ENCODE peak calls at places on chromosomes 6 and 20, in seven cellular contexts. One of them, this sample, is unnamed. For H3K4me1, the result is how much of the 10 kb centered on the place peaks cover.

GRCh38 chr6:148776321-148776966 is 29.6 kb downstream of the UST start:
- DNase-seq in IMR-90: peak
- DNase-seq in iPS DF 6.9: no peak
- DNase-seq in upper lobe of right lung: no peak
- DNase-seq in cardiac muscle cell: no peak
- DNase-seq in tibial artery: no peak
- DNase-seq in stomach: no peak
- DNase-seq in this sample: no peak

GRCh38 chr20:18986895-18987580 is 173.5 kb downstream of the SCP2D1 start:
- DNase-seq in iPS DF 6.9: no peak
- DNase-seq in IMR-90: no peak
- DNase-seq in cardiac muscle cell: no peak
- DNase-seq in tibial artery: no peak
- DNase-seq in upper lobe of right lung: no peak
- DNase-seq in stomach: no peak
- DNase-seq in this sample: no peak

GRCh38 chr6:137223370-137224131 is 4.4 kb upstream of the IFNGR1 start:
- DNase-seq in stomach: peak
- DNase-seq in cardiac muscle cell: no peak
- DNase-seq in tibial artery: peak
- DNase-seq in upper lobe of right lung: no peak
- DNase-seq in iPS DF 6.9: no peak
- DNase-seq in IMR-90: peak
- DNase-seq in this sample: no peak

GRCh38 chr20:6388666-6389197 is 265.9 kb upstream of the FERMT1 start:
- DNase-seq in stomach: no peak
- DNase-seq in cardiac muscle cell: no peak
- DNase-seq in IMR-90: no peak
- DNase-seq in iPS DF 6.9: no peak
- DNase-seq in upper lobe of right lung: no peak
- DNase-seq in tibial artery: no peak
- DNase-seq in this sample: no peak

GRCh38 chr6:111857674-111858337 is 15.4 kb downstream of the FYN start:
- DNase-seq in tibial artery: no peak
- DNase-seq in stomach: no peak
- DNase-seq in IMR-90: no peak
- DNase-seq in cardiac muscle cell: no peak
- DNase-seq in iPS DF 6.9: no peak
- DNase-seq in upper lobe of right lung: no peak
- DNase-seq in this sample: no peak

GRCh38 chr20:42639140-42639539 is 550.6 kb downstream of the PTPRT start:
- DNase-seq in iPS DF 6.9: no peak
- DNase-seq in stomach: no peak
- DNase-seq in tibial artery: no peak
- DNase-seq in cardiac muscle cell: no peak
- DNase-seq in upper lobe of right lung: no peak
- DNase-seq in IMR-90: no peak
- DNase-seq in this sample: no peak

GRCh38 chr6:102766946-102767345 is 1373.4 kb downstream of the GRIK2 start:
- DNase-seq in iPS DF 6.9: no peak
- DNase-seq in IMR-90: peak
- DNase-seq in upper lobe of right lung: no peak
- DNase-seq in cardiac muscle cell: no peak
- DNase-seq in tibial artery: no peak
- DNase-seq in stomach: no peak
- DNase-seq in this sample: no peak

GRCh38 chr20:23296841-23297701 is 53.5 kb upstream of the NXT1 start:
- DNase-seq in stomach: no peak
- DNase-seq in IMR-90: no peak
- DNase-seq in cardiac muscle cell: no peak
- DNase-seq in tibial artery: no peak
- DNase-seq in upper lobe of right lung: peak
- DNase-seq in iPS DF 6.9: no peak
- DNase-seq in this sample: peak

GRCh38 chr6:169473663-169474062 is 220.0 kb upstream of the THBS2 start:
- DNase-seq in cardiac muscle cell: no peak
- DNase-seq in tibial artery: no peak
- DNase-seq in iPS DF 6.9: no peak
- DNase-seq in upper lobe of right lung: no peak
- DNase-seq in IMR-90: no peak
- DNase-seq in stomach: no peak
- DNase-seq in this sample: no peak

GRCh38 chr6:168333471-168333870 is 13.9 kb upstream of the DACT2 start:
- DNase-seq in upper lobe of right lung: no peak
- DNase-seq in iPS DF 6.9: no peak
- DNase-seq in cardiac muscle cell: no peak
- DNase-seq in IMR-90: no peak
- DNase-seq in tibial artery: no peak
- DNase-seq in stomach: no peak
- DNase-seq in this sample: no peak

GRCh38 chr6:44011350-44011925 is 115.8 kb downstream of the MRPL14 start:
- DNase-seq in stomach: no peak
- DNase-seq in upper lobe of right lung: no peak
- DNase-seq in cardiac muscle cell: no peak
- DNase-seq in IMR-90: no peak
- DNase-seq in tibial artery: no peak
- DNase-seq in iPS DF 6.9: no peak
- DNase-seq in this sample: no peak

GRCh38 chr6:111789593-111789992 is 83.7 kb downstream of the FYN start:
- DNase-seq in upper lobe of right lung: no peak
- DNase-seq in cardiac muscle cell: no peak
- DNase-seq in stomach: no peak
- DNase-seq in iPS DF 6.9: no peak
- DNase-seq in IMR-90: peak
- DNase-seq in tibial artery: no peak
- DNase-seq in this sample: peak

GRCh38 chr6:104995989-104996617 is 39.2 kb downstream of the LIN28B start:
- DNase-seq in tibial artery: no peak
- DNase-seq in IMR-90: peak
- DNase-seq in iPS DF 6.9: no peak
- DNase-seq in upper lobe of right lung: no peak
- DNase-seq in stomach: no peak
- DNase-seq in cardiac muscle cell: peak
- DNase-seq in this sample: no peak

GRCh38 chr6:130547723-130548122 is 181.9 kb downstream of the TMEM200A start:
- DNase-seq in upper lobe of right lung: no peak
- DNase-seq in IMR-90: no peak
- DNase-seq in iPS DF 6.9: no peak
- DNase-seq in stomach: no peak
- DNase-seq in tibial artery: no peak
- DNase-seq in cardiac muscle cell: no peak
- DNase-seq in this sample: peak

GRCh38 chr20:50759678-50760077 is 28.3 kb downstream of the PARD6B start:
- DNase-seq in stomach: no peak
- DNase-seq in tibial artery: no peak
- DNase-seq in iPS DF 6.9: no peak
- DNase-seq in IMR-90: no peak
- DNase-seq in upper lobe of right lung: no peak
- DNase-seq in cardiac muscle cell: no peak
- DNase-seq in this sample: no peak

GRCh38 chr6:1321715-1322114 is 9.8 kb downstream of the FOXQ1 start:
- DNase-seq in cardiac muscle cell: no peak
- DNase-seq in tibial artery: no peak
- DNase-seq in iPS DF 6.9: no peak
- DNase-seq in upper lobe of right lung: no peak
- DNase-seq in stomach: no peak
- DNase-seq in IMR-90: peak
- DNase-seq in this sample: no peak

GRCh38 chr6:96542702-96543101 is 20.2 kb upstream of the FHL5 start:
- DNase-seq in tibial artery: no peak
- DNase-seq in upper lobe of right lung: no peak
- DNase-seq in cardiac muscle cell: no peak
- DNase-seq in iPS DF 6.9: no peak
- DNase-seq in IMR-90: no peak
- DNase-seq in stomach: no peak
- DNase-seq in this sample: peak

GRCh38 chr6:82870582-82871172 is 195.0 kb downstream of the UBE3D start:
- DNase-seq in iPS DF 6.9: no peak
- DNase-seq in tibial artery: no peak
- DNase-seq in IMR-90: no peak
- DNase-seq in cardiac muscle cell: no peak
- DNase-seq in upper lobe of right lung: no peak
- DNase-seq in stomach: no peak
- DNase-seq in this sample: no peak

GRCh38 chr6:139641412-139641811 is 267.0 kb upstream of the CITED2 start:
- DNase-seq in stomach: no peak
- DNase-seq in IMR-90: no peak
- DNase-seq in tibial artery: no peak
- DNase-seq in iPS DF 6.9: no peak
- DNase-seq in upper lobe of right lung: no peak
- DNase-seq in cardiac muscle cell: no peak
- DNase-seq in this sample: no peak

GRCh38 chr6:39280247-39280731 is 33.9 kb downstream of the KCNK17 start:
- DNase-seq in upper lobe of right lung: peak
- DNase-seq in iPS DF 6.9: no peak
- DNase-seq in tibial artery: no peak
- DNase-seq in stomach: peak
- DNase-seq in IMR-90: no peak
- DNase-seq in cardiac muscle cell: no peak
- DNase-seq in this sample: no peak

GRCh38 chr6:116220172-116220571 is 33.7 kb downstream of the TSPYL4 start:
- DNase-seq in iPS DF 6.9: no peak
- DNase-seq in upper lobe of right lung: no peak
- DNase-seq in IMR-90: peak
- DNase-seq in stomach: no peak
- DNase-seq in cardiac muscle cell: no peak
- DNase-seq in tibial artery: no peak
- DNase-seq in this sample: peak

GRCh38 chr6:30900863-30901417 is 7.1 kb upstream of the GTF2H4 start:
- DNase-seq in cardiac muscle cell: no peak
- DNase-seq in tibial artery: no peak
- DNase-seq in iPS DF 6.9: no peak
- DNase-seq in IMR-90: no peak
- DNase-seq in stomach: no peak
- DNase-seq in upper lobe of right lung: no peak
- DNase-seq in this sample: no peak

DNA sequence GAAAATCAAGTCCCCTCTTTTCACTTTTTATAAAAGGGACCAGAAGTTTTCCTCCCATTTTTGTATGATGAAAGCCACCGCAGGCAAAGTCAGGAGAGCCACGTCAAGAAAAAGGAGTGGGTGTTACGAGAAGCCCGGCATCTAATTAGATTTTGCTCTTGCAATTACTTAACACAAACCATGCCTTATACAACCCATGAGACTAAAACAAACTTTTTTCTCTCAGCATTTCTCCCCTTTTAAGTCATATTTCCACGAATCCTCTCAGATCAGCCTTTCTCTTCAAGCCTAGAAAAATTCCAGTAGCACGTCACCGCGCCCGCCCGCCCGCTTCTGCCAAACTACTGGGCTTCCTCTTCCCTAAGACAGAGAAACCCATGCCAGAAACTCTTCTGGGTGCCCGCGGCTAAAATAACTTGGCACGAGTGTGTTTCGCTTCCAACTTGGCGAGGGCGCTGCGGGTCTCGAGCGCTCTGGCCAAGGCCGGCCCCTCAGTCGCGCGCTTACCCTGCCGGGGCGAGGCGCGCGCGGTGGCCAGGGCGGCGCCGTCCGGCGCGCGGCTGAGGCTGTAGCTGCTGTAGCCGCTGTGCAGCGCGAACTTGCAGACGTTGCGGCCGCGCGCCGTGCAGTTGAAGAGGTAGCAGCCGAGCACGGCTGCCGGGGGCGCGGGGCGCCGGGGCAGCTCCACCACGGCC is 1.1 kb downstream of the LRP11 start:
- DNase-seq in iPS DF 6.9: no peak
- DNase-seq in stomach: peak
- DNase-seq in cardiac muscle cell: peak
- DNase-seq in upper lobe of right lung: peak
- DNase-seq in IMR-90: peak
- DNase-seq in tibial artery: peak
- DNase-seq in this sample: peak
- H3K4me1 ChIP-seq in iPS DF 6.9: under half
- H3K4me1 ChIP-seq in stomach: half or more
- H3K4me1 ChIP-seq in cardiac muscle cell: under half
- H3K4me1 ChIP-seq in upper lobe of right lung: under half
- H3K4me1 ChIP-seq in IMR-90: under half
- H3K4me1 ChIP-seq in tibial artery: under half
- H3K4me1 ChIP-seq in this sample: under half

DNA sequence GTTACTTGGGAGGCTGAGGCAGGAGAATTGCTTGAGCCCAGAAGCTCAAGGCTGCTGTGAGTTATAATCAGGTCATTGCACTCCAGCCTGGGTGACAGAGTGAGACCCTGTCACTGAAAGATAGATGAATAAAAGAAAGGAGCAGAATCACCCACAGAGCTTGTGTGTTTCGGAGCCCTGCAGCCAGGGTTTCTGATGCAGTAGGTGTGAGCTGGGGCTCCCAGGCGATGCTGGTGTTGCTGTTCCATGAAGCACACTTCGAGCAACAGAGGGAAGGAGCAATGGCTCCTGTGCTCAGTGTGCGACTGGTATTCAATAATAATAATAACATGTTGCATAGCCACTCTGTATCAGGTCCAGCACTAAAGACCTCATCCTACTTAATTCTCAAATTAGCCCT is 197.5 kb upstream of the CST7 start:
- DNase-seq in cardiac muscle cell: no peak
- DNase-seq in iPS DF 6.9: no peak
- DNase-seq in tibial artery: peak
- DNase-seq in stomach: no peak
- DNase-seq in IMR-90: no peak
- DNase-seq in upper lobe of right lung: no peak
- DNase-seq in this sample: no peak
- H3K4me1 ChIP-seq in cardiac muscle cell: under half
- H3K4me1 ChIP-seq in iPS DF 6.9: under half
- H3K4me1 ChIP-seq in tibial artery: under half
- H3K4me1 ChIP-seq in stomach: under half
- H3K4me1 ChIP-seq in IMR-90: under half
- H3K4me1 ChIP-seq in upper lobe of right lung: under half
- H3K4me1 ChIP-seq in this sample: under half

DNA sequence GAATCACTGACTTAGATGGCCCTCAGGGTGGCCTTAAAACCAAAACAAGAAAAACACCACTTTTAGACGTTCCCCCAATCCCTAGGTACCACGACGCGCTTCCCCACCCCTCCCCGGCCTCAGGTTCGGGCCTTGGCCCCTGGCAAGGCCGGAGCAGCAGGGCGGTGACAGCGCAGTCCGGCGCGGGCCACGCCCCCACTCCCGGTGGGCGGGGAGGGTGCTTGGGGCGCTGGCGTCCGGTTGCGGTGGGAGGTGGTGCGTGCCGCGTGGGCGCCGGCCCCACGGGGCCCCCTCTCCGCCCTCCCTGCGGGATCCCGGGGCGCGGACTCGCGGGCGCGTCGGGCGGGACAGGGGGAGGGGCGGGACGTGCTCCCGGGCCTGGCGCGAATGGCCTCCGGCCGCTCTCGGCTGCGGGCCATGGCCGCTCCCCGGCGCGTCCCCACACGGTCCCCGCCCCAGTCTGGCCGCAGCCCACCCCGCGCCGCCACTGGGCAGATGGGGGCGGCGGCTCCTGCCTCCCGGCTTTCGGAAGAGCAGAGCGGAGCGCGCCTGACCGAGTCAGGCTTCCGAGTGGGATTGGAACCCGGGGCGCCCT is 852 bp upstream of the PPP1R3G start:
- DNase-seq in tibial artery: peak
- DNase-seq in iPS DF 6.9: no peak
- DNase-seq in stomach: no peak
- DNase-seq in upper lobe of right lung: no peak
- DNase-seq in IMR-90: no peak
- DNase-seq in cardiac muscle cell: peak
- DNase-seq in this sample: peak
- H3K4me1 ChIP-seq in tibial artery: under half
- H3K4me1 ChIP-seq in iPS DF 6.9: under half
- H3K4me1 ChIP-seq in stomach: under half
- H3K4me1 ChIP-seq in upper lobe of right lung: under half
- H3K4me1 ChIP-seq in IMR-90: under half
- H3K4me1 ChIP-seq in cardiac muscle cell: under half
- H3K4me1 ChIP-seq in this sample: under half

GRCh38 chr20:63006611-63007471 is at the start of gene BHLHE23:
- DNase-seq in cardiac muscle cell: peak
- DNase-seq in upper lobe of right lung: no peak
- DNase-seq in iPS DF 6.9: no peak
- DNase-seq in tibial artery: no peak
- DNase-seq in IMR-90: no peak
- DNase-seq in stomach: no peak
- DNase-seq in this sample: no peak
- H3K4me1 ChIP-seq in cardiac muscle cell: under half
- H3K4me1 ChIP-seq in upper lobe of right lung: under half
- H3K4me1 ChIP-seq in iPS DF 6.9: under half
- H3K4me1 ChIP-seq in tibial artery: under half
- H3K4me1 ChIP-seq in IMR-90: under half
- H3K4me1 ChIP-seq in stomach: under half
- H3K4me1 ChIP-seq in this sample: under half